ENCODE peak calls at places on chromosomes 1 and 21, in six cellular contexts. R is neuronal stem cell, O is IMR-90, N is H9, J is trophoblast cell, Z is mesenchymal stem cell. C is an unnamed sample.

GRCh38 chr1:18907914-18908845 is 5.8 kb upstream of the ALDH4A1 start:
- DNase-seq in R (no peak), O (no peak), N (no peak), J (no peak), Z (no peak), C (no peak)

GRCh38 chr1:185528084-185528656 is 206.0 kb upstream of the HMCN1 start:
- DNase-seq in R (no peak), O (no peak), N (no peak), J (no peak), Z (no peak), C (no peak)

GRCh38 chr1:220528679-220529529 is 968 bp downstream of the MARK1 start:
- DNase-seq in R (peak), O (no peak), N (peak), J (peak), Z (no peak), C (no peak)

GRCh38 chr1:26739251-26739914 is 43.6 kb downstream of the ARID1A start:
- DNase-seq in R (no peak), O (no peak), N (no peak), J (no peak), Z (no peak), C (no peak)

GRCh38 chr21:26394341-26394740 is 178.7 kb downstream of the CYYR1 start:
- DNase-seq in R (no peak), O (no peak), N (no peak), J (no peak), Z (no peak), C (no peak)

GRCh38 chr1:231554969-231555368 is 26.5 kb downstream of the TSNAX start:
- DNase-seq in R (no peak), O (no peak), N (no peak), J (no peak), Z (no peak), C (no peak)

GRCh38 chr1:84997667-84998600 is 1.0 kb upstream of the MCOLN2 start:
- DNase-seq in R (peak), O (peak), N (peak), J (peak), Z (peak), C (peak)

GRCh38 chr1:50651476-50652263 is 228.4 kb upstream of the DMRTA2 start:
- DNase-seq in R (no peak), O (no peak), N (no peak), J (no peak), Z (no peak), C (no peak)

GRCh38 chr21:45463871-45464270 is 58.9 kb downstream of the COL18A1 start:
- DNase-seq in R (no peak), O (no peak), N (no peak), J (no peak), Z (no peak), C (no peak)

GRCh38 chr1:236774926-236775325 is 20.2 kb upstream of the MTR start:
- DNase-seq in R (no peak), O (peak), N (no peak), J (peak), Z (peak), C (no peak)

GRCh38 chr1:24949331-24949881 is 19.3 kb upstream of the RUNX3 start:
- DNase-seq in R (no peak), O (peak), N (no peak), J (no peak), Z (peak), C (no peak)

GRCh38 chr21:41712730-41713129 is 54.1 kb downstream of the RIPK4 start:
- DNase-seq in R (no peak), O (no peak), N (no peak), J (no peak), Z (no peak), C (no peak)

GRCh38 chr1:227921461-227922185 is 26.1 kb downstream of the WNT9A start:
- DNase-seq in R (no peak), O (no peak), N (no peak), J (no peak), Z (no peak), C (no peak)

GRCh38 chr1:42480921-42481320 is 17.8 kb downstream of the CCDC30 start:
- DNase-seq in R (no peak), O (no peak), N (no peak), J (peak), Z (no peak), C (no peak)

GRCh38 chr1:63873751-63874150 is 99.9 kb downstream of the ROR1 start:
- DNase-seq in R (no peak), O (peak), N (no peak), J (peak), Z (peak), C (no peak)

GRCh38 chr1:226674892-226675719 is 64.0 kb downstream of the ITPKB start:
- DNase-seq in R (no peak), O (no peak), N (no peak), J (peak), Z (peak), C (no peak)

GRCh38 chr1:7086106-7086505 is 300.9 kb downstream of the CAMTA1 start:
- DNase-seq in R (no peak), O (no peak), N (no peak), J (no peak), Z (no peak), C (no peak)

GRCh38 chr1:22773981-22774471 is 63.4 kb downstream of the EPHB2 start:
- DNase-seq in R (no peak), O (peak), N (no peak), J (no peak), Z (no peak), C (no peak)

GRCh38 chr1:80882552-80882951 is 918.2 kb upstream of the ADGRL2 start:
- DNase-seq in R (no peak), O (peak), N (no peak), J (peak), Z (peak), C (no peak)

GRCh38 chr1:65985393-65986066 is 192.8 kb downstream of the PDE4B start:
- DNase-seq in R (no peak), O (no peak), N (no peak), J (no peak), Z (no peak), C (no peak)

GRCh38 chr1:69991644-69992043 is 213.7 kb downstream of the LRRC40 start:
- DNase-seq in R (no peak), O (peak), N (no peak), J (no peak), Z (peak), C (no peak)

GRCh38 chr1:174217248-174217647 is 57.9 kb downstream of the RABGAP1L start:
- DNase-seq in R (no peak), O (no peak), N (no peak), J (peak), Z (peak), C (no peak)

GRCh38 chr21:45741691-45742090 is 98.2 kb downstream of the PCBP3 start:
- DNase-seq in R (no peak), O (peak), N (no peak), J (peak), Z (peak), C (no peak)

GRCh38 chr1:67308136-67308535 is 463 bp downstream of the IL12RB2 start:
- DNase-seq in R (no peak), O (no peak), N (peak), J (no peak), Z (no peak), C (peak)

GRCh38 chr1:21447311-21447710 is 7.4 kb downstream of the NBPF3 start:
- DNase-seq in R (no peak), O (no peak), N (no peak), J (peak), Z (peak), C (no peak)

GRCh38 chr1:199084293-199084692 is 445.5 kb downstream of the PTPRC start:
- DNase-seq in R (no peak), O (peak), N (no peak), J (no peak), Z (peak), C (no peak)

GRCh38 chr1:145716641-145717061 is 2.6 kb upstream of the CD160 start:
- DNase-seq in R (no peak), O (no peak), N (no peak), J (no peak), Z (no peak), C (no peak)

GRCh38 chr21:41766883-41767605 is at the start of gene RIPK4:
- DNase-seq in R (no peak), O (peak), N (peak), J (peak), Z (no peak), C (peak)

GRCh38 chr1:75058424-75058823 is 75.8 kb upstream of the LHX8 start:
- DNase-seq in R (no peak), O (no peak), N (no peak), J (no peak), Z (no peak), C (no peak)

DNA sequence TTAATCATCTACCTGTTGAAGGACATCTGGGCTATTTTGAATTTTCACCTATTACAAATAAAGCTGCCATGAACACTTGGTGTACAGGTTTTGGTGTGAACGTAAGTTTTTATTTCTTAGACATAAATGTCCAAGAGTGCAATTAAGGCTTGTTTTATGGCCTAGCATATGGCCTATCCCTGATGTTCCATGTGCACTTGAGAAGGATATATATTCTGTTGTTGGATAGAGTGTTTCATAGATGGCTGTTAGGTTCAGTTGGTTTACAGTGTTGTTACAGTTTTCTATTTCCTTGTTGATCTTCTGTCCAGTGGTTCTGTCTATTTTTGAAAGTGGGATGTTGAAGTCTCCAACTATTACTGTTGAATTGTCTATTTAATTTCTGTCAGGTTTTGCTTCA is 61.2 kb upstream of the NFASC start:
- DNase-seq in R (no peak), O (no peak), N (no peak), J (no peak), Z (no peak), C (no peak)
- H3K14ac ChIP-seq in R (no peak), O (no peak), N (no peak), J (no peak), Z (no peak), C (no peak)

DNA sequence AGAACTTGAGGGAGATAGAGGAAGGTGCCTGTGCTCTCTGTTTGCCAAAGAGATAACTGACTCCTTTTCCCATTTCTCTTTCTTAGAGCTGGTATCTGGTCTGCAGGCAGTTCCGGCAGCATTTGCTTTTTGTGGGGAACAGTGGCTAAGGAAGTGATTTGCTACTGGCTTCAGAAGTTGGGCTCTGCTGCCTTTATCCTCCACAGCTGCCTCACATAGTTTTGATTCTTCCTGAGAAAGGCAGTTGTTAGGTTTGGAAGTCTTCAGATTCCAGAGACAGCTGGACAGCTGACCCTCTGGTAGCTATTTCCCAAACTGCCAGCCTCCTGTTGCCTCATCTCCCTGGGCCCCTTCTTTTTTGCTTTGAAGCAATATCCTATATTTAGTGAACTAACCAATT is 62.6 kb upstream of the MACF1 start:
- DNase-seq in R (peak), O (peak), N (peak), J (peak), Z (peak), C (no peak)
- H3K14ac ChIP-seq in R (no peak), O (peak), N (no peak), J (no peak), Z (no peak), C (no peak)

DNA sequence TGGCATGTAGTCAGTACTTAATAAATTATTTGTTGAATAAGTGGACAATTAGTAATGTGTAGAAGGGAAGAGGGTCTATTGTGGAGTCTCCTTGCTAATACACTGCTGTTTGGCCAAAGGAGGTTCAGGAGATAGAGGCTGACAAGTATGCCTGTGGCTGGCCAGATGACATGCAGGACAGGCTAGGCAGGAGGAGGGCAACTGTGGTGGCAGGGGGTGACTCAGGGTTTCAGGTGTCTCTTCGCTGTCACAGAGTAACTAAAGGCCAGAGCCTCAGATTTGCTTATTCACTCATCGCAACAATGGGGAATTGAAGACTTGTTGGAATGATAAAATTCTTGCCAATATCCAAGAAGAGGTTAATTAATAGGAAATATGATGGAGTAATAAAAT is 33.1 kb downstream of the THRAP3 start:
- DNase-seq in R (no peak), O (no peak), N (no peak), J (peak), Z (no peak), C (no peak)
- H3K14ac ChIP-seq in R (no peak), O (no peak), N (no peak), J (no peak), Z (no peak), C (no peak)

GRCh38 chr1:3284691-3285090 is 169.8 kb upstream of the ARHGEF16 start:
- DNase-seq in R (no peak), O (no peak), N (no peak), J (no peak), Z (no peak), C (no peak)

GRCh38 chr1:3287656-3288160 is 166.8 kb upstream of the ARHGEF16 start:
- DNase-seq in R (no peak), O (no peak), N (no peak), J (no peak), Z (no peak), C (no peak)

GRCh38 chr1:3283849-3284248 is 170.6 kb upstream of the ARHGEF16 start:
- DNase-seq in R (peak), O (no peak), N (peak), J (no peak), Z (no peak), C (no peak)

GRCh38 chr1:3282656-3283430 is 171.6 kb upstream of the ARHGEF16 start:
- DNase-seq in R (no peak), O (no peak), N (no peak), J (no peak), Z (no peak), C (no peak)

DNA sequence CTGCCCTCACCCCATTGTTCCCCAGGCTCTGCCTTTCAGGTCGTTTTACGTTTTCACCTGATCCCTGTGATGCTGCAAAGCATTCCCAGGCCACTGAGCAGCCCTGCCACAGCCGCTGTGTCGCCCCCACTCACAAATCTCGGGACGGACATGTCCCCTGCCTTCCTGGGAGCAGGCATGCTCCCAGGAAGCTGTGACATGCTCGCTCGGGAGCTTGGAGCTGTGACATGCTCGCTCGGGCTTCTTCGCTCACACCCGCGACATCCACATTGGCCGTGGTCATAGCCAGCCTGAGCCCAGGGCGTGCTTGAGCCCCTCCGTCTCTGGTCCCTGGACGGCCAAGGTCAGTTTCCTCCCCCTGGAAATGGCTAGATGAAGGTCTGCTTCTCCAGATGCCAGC is 169.1 kb upstream of the ARHGEF16 start:
- DNase-seq in R (no peak), O (no peak), N (no peak), J (no peak), Z (no peak), C (no peak)
- H3K14ac ChIP-seq in R (peak), O (no peak), N (peak), J (no peak), Z (no peak), C (no peak)

DNA sequence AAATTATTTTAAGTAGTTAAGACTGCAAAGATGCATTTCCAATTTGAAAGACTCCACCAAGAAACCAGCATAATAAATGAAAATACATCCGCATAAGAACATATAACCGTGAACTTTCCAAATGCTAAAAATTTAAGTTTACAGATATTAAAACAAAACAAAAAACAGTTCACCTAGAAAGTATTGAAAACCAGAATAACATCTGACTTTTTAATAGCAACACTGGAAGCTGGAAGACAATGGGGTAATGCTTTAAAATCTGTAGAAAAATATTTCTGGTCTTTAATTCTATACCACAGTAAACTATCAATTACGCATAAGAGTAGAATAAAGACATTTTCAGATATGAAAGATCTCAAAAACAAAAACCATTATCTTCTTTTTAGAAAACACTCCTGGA is 79.3 kb upstream of the COL24A1 start:
- DNase-seq in R (no peak), O (no peak), N (no peak), J (no peak), Z (no peak), C (no peak)
- H3K14ac ChIP-seq in R (no peak), O (no peak), N (no peak), J (no peak), Z (no peak), C (no peak)

DNA sequence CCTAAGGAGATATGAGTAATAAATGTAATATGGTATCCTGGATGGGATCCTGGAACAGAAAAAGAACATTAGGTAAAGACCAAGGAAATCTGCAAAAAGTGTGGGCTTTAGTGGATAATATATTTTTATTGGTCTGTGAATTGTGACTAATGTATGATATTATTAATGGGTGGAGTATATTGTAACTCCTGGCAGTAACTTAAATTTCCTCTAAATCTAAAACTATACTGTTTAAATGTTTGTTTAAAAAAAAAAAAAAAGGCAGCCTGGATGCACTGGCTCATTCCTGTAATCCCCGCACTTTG is 68.5 kb downstream of the LRRC8D start:
- DNase-seq in R (no peak), O (peak), N (no peak), J (no peak), Z (no peak), C (no peak)
- H3K14ac ChIP-seq in R (no peak), O (no peak), N (no peak), J (peak), Z (no peak), C (no peak)

GRCh38 chr21:15968911-15969310 is 239.1 kb downstream of the USP25 start:
- DNase-seq in R (no peak), O (no peak), N (no peak), J (no peak), Z (no peak), C (no peak)
- H3K14ac ChIP-seq in R (no peak), O (no peak), N (no peak), J (no peak), Z (no peak), C (no peak)

DNA sequence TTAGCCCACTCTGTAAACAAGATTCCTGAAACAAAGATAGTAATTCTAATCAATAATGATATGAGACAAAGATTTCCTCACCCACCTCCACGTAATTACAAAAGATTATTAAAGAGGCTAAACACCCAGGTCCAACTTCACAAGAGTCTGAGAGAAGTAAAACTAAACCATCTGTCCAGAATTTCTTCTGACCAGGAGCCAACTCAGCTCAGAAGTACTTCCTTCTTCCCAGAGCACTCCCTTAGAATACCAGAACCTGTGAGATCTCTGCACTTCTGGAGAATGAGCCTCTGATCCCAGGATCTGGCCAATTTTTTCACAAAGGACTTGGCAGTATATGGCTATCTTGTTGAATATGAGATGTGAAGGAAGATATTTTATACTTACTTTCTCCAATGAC is 120.6 kb upstream of the PALMD start:
- DNase-seq in R (no peak), O (no peak), N (no peak), J (no peak), Z (no peak), C (no peak)
- H3K14ac ChIP-seq in R (no peak), O (no peak), N (no peak), J (no peak), Z (no peak), C (no peak)

GRCh38 chr1:246269466-246269865 is 237.6 kb downstream of the SMYD3 start:
- DNase-seq in R (no peak), O (no peak), N (no peak), J (peak), Z (no peak), C (no peak)

GRCh38 chr1:246275036-246275435 is 232.0 kb downstream of the SMYD3 start:
- DNase-seq in R (no peak), O (no peak), N (no peak), J (no peak), Z (no peak), C (no peak)

GRCh38 chr1:246274191-246274590 is 232.9 kb downstream of the SMYD3 start:
- DNase-seq in R (no peak), O (no peak), N (no peak), J (no peak), Z (no peak), C (no peak)

GRCh38 chr1:246270236-246270635 is 236.8 kb downstream of the SMYD3 start:
- DNase-seq in R (no peak), O (no peak), N (no peak), J (no peak), Z (no peak), C (no peak)

GRCh38 chr1:246271516-246271915 is 235.6 kb downstream of the SMYD3 start:
- DNase-seq in R (no peak), O (peak), N (no peak), J (peak), Z (no peak), C (no peak)
- H3K14ac ChIP-seq in R (no peak), O (no peak), N (no peak), J (no peak), Z (no peak), C (no peak)

C was measured in H1.